ENCODE peak calls at places on chromosome 10, in five cellular contexts. D is mammary epithelial cell, F is endothelial cell of umbilical vein, U is heart left ventricle, R is RWPE2. A is an unnamed sample.

GRCh38 chr10:49756641-49757040 is 5.5 kb downstream of the OGDHL start:
- DNase-seq in D (no peak), F (no peak), U (no peak), R (no peak), A (no peak)

GRCh38 chr10:94443052-94443451 is 40.7 kb downstream of the TBC1D12 start:
- DNase-seq in D (no peak), F (no peak), U (no peak), R (no peak), A (no peak)

GRCh38 chr10:46524471-46525176 is 31.8 kb downstream of the GPRIN2 start:
- DNase-seq in D (peak; percentile 55), F (peak; percentile 51), U (peak; percentile 61), R (peak; percentile 87), A (no peak)

GRCh38 chr10:123009105-123009805 is 449 bp downstream of the ACADSB start:
- DNase-seq in D (peak; percentile 3), F (peak; percentile 19), U (peak; percentile 61), R (no peak), A (peak; percentile 8)

GRCh38 chr10:1034758-1035157 is 9.1 kb upstream of the IDI2 start:
- DNase-seq in D (no peak), F (no peak), U (no peak), R (no peak), A (no peak)

GRCh38 chr10:131128731-131129130 is 182.8 kb downstream of the TCERG1L start:
- DNase-seq in D (no peak), F (no peak), U (no peak), R (no peak), A (no peak)

GRCh38 chr10:79484476-79484875 is 27.9 kb upstream of the EIF5AL1 start:
- DNase-seq in D (no peak), F (no peak), U (no peak), R (no peak), A (no peak)

GRCh38 chr10:105875050-105875449 is 1234.0 kb downstream of the SORCS3 start:
- DNase-seq in D (no peak), F (no peak), U (no peak), R (no peak), A (no peak)

GRCh38 chr10:129513312-129513711 is 46.3 kb downstream of the MGMT start:
- DNase-seq in D (no peak), F (no peak), U (no peak), R (no peak), A (no peak)

GRCh38 chr10:97463363-97464132 is 17.6 kb downstream of the ZDHHC16 start:
- DNase-seq in D (peak; percentile 65), F (peak; percentile 68), U (no peak), R (no peak), A (peak; percentile 51)

GRCh38 chr10:85849315-85849714 is 517.3 kb downstream of the GRID1 start:
- DNase-seq in D (no peak), F (no peak), U (no peak), R (no peak), A (no peak)

GRCh38 chr10:122239578-122240257 is 31.4 kb upstream of the BTBD16 start:
- DNase-seq in D (no peak), F (no peak), U (no peak), R (no peak), A (no peak)

GRCh38 chr10:71399946-71400345 is 3.2 kb downstream of the CDH23 start:
- DNase-seq in D (no peak), F (no peak), U (no peak), R (no peak), A (no peak)

GRCh38 chr10:78972160-78972946 is 96.4 kb upstream of the ZMIZ1 start:
- DNase-seq in D (peak; percentile 32), F (peak; percentile 82), U (peak; percentile 90), R (no peak), A (no peak)

GRCh38 chr10:93115661-93116383 is 42.1 kb downstream of the CYP26A1 start:
- DNase-seq in D (peak; percentile 20), F (peak; percentile 38), U (peak; percentile 65), R (no peak), A (peak; percentile 81)

GRCh38 chr10:43155716-43156115 is 17.5 kb downstream of the CSGALNACT2 start:
- DNase-seq in D (no peak), F (no peak), U (no peak), R (no peak), A (no peak)

GRCh38 chr10:104638861-104639594 is 2.1 kb upstream of the SORCS3 start:
- DNase-seq in D (no peak), F (no peak), U (no peak), R (no peak), A (no peak)

GRCh38 chr10:63115732-63116383 is 17.3 kb upstream of the NRBF2 start:
- DNase-seq in D (peak; percentile 94), F (peak; percentile 18), U (peak; percentile 69), R (peak; percentile 78), A (no peak)

GRCh38 chr10:124659380-124659779 is 84.8 kb downstream of the FAM53B start:
- DNase-seq in D (no peak), F (no peak), U (no peak), R (no peak), A (peak; percentile 21)

GRCh38 chr10:33227489-33227888 is 107.0 kb downstream of the NRP1 start:
- DNase-seq in D (no peak), F (peak; percentile 61), U (no peak), R (no peak), A (no peak)

GRCh38 chr10:72310636-72311035 is 36.9 kb downstream of the DDIT4 start:
- DNase-seq in D (peak; percentile 65), F (no peak), U (peak; percentile 64), R (no peak), A (no peak)

GRCh38 chr10:22681783-22682183 is 32.6 kb downstream of the PIP4K2A start:
- DNase-seq in D (peak; percentile 77), F (peak; percentile 59), U (no peak), R (no peak), A (no peak)

GRCh38 chr10:43390791-43391190 is 18.2 kb downstream of the HNRNPF start:
- DNase-seq in D (peak; percentile 28), F (peak; percentile 30), U (no peak), R (no peak), A (no peak)

GRCh38 chr10:123154943-123155505 is 822 bp downstream of the BUB3 start:
- DNase-seq in D (peak; percentile 69), F (no peak), U (no peak), R (no peak), A (no peak)

GRCh38 chr10:13340068-13340467 is 8.0 kb downstream of the SEPHS1 start:
- DNase-seq in D (no peak), F (no peak), U (no peak), R (no peak), A (no peak)

GRCh38 chr10:130519791-130520190 is 383.6 kb downstream of the GLRX3 start:
- DNase-seq in D (no peak), F (no peak), U (no peak), R (no peak), A (no peak)

DNA sequence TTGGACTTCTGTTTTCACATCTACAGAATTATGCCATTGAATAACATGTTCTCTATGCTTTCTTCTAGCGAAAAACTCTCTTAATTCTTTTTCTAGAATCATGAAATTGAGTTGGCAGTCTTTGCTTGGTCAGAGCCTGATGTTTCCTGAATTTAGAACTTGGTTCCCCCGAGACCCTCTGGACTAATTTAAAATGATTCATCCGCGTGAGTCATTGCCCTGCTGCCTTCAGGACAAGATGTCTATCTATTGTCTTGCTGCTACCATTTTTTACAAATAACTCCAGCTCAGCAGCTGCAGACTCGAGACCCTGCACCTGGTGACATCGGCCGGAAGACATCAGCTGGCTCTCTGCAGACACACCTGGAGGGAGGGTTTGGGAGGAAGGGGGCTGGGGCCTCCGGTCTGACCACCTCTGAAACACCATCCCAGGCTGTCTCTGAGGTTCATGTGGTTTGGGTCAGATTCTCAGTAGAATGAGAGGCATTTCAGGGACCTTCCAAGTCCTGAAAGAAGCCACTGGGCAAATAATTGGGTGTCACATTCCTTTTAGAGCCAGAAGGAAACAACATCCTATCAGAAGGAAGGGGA is 20.9 kb upstream of the KLF6 start:
- DNase-seq in D (peak; percentile 90), F (peak; percentile 96), U (no peak), R (no peak), A (peak; percentile 75)
- H3K4me3 ChIP-seq in D (no peak overlapping the region), F (no peak overlapping the region), U (no peak overlapping the region), R (no peak overlapping the region), A (no peak overlapping the region)

DNA sequence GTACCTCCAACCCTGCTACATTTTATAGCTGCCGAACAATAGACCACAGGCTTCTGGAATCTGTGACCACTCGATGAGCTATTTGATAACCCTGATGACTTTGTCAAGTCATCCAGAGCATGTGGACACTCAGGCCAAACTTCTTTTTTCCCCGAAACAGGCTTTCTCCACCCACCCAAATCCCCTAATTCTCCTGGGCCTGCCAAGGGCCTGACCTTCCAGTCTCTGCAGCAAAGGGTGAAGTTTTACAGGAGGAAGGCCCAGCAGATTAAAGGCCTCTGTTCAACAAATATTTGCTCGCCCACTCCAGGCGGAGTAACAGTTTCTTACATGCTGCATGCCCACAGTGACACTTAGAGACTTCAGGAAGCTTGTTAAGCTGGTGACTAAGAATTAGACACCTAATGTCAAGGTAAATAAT is 2.0 kb downstream of the JCAD start:
- DNase-seq in D (no peak), F (peak; percentile 65), U (no peak), R (no peak), A (no peak)
- H3K4me3 ChIP-seq in D (no peak overlapping the region), F (no peak overlapping the region), U (peak overlapping the region; percentile 79), R (no peak overlapping the region), A (no peak overlapping the region)

GRCh38 chr10:77841711-77842375 is 84.7 kb downstream of the DLG5 start:
- DNase-seq in D (no peak), F (no peak), U (no peak), R (no peak), A (no peak)
- H3K4me3 ChIP-seq in D (no peak overlapping the region), F (no peak overlapping the region), U (no peak overlapping the region), R (no peak overlapping the region), A (no peak overlapping the region)

GRCh38 chr10:100153239-100153840 is 32.5 kb downstream of the ERLIN1 start:
- DNase-seq in D (peak; percentile 78), F (no peak), U (no peak), R (no peak), A (no peak)
- H3K4me3 ChIP-seq in D (no peak overlapping the region), F (no peak overlapping the region), U (no peak overlapping the region), R (no peak overlapping the region), A (no peak overlapping the region)

DNA sequence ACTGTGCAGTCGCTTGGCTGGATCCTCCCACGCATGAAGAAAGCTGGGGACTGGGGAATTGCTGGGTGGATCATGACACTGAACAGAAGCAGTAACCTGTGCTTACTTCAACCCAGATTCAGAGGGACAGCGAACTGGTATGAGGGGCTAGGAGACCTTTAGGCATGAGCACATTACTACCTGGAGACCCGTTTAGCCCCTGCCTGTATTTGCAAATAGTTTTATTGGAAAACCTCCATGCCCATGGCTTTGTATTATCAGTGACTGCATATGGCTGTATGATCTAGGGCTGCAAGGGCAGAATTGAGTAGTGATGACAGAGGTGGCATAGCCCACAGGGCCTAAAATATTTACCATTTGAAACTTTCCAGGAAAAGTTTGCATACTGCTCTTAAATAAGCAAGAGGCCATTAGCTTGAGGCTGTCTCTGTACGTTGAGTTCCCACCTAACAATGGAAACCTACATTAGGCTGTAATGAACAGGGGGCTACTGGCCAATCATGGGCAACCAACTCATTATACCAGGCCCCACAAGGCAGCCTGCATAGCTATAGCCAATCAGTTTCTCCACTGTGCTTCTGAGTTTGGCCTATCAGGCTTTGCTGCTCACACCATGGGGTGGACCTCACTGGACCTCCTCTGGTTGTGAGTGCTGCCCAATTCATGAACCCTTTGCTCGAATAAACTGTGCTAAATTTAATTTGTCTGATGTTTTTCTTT is 566 bp upstream of the ST8SIA6 start:
- DNase-seq in D (no peak), F (no peak), U (no peak), R (no peak), A (no peak)
- H3K4me3 ChIP-seq in D (no peak overlapping the region), F (peak overlapping the region; percentile 69), U (peak overlapping the region; percentile 37), R (peak overlapping the region; percentile 91), A (no peak overlapping the region)

GRCh38 chr10:7406712-7407333 is 4.0 kb downstream of the SFMBT2 start:
- DNase-seq in D (no peak), F (no peak), U (no peak), R (no peak), A (no peak)
- H3K4me3 ChIP-seq in D (no peak overlapping the region), F (no peak overlapping the region), U (no peak overlapping the region), R (no peak overlapping the region), A (no peak overlapping the region)